ENCODE peak calls at places on chromosomes 11 and 22, in four cellular contexts. One of them, this sample, is unnamed. For H3K36me3, the result is how much of the 10 kb centered on the place peaks cover.

GRCh38 chr22:39496131-39496838 is 5.8 kb upstream of the MIEF1 start:
- DNase-seq in CD4-positive, alpha-beta memory T cell: peak
- DNase-seq in right lobe of liver: peak
- DNase-seq in BJ: no peak
- DNase-seq in this sample: peak

GRCh38 chr11:95850137-95850536 is 59.8 kb downstream of the CEP57 start:
- DNase-seq in right lobe of liver: no peak
- DNase-seq in BJ: no peak
- DNase-seq in CD4-positive, alpha-beta memory T cell: no peak
- DNase-seq in this sample: no peak

GRCh38 chr11:112310414-112310813 is 49.8 kb upstream of the PLET1 start:
- DNase-seq in CD4-positive, alpha-beta memory T cell: no peak
- DNase-seq in right lobe of liver: no peak
- DNase-seq in BJ: no peak
- DNase-seq in this sample: no peak

GRCh38 chr22:45317551-45318167 is 7.9 kb downstream of the FAM118A start:
- DNase-seq in right lobe of liver: no peak
- DNase-seq in CD4-positive, alpha-beta memory T cell: no peak
- DNase-seq in BJ: no peak
- DNase-seq in this sample: peak

GRCh38 chr22:27337676-27338075 is 463.9 kb downstream of the MN1 start:
- DNase-seq in CD4-positive, alpha-beta memory T cell: no peak
- DNase-seq in BJ: no peak
- DNase-seq in right lobe of liver: no peak
- DNase-seq in this sample: no peak

GRCh38 chr11:76980196-76980595 is 54.0 kb upstream of the B3GNT6 start:
- DNase-seq in CD4-positive, alpha-beta memory T cell: no peak
- DNase-seq in BJ: no peak
- DNase-seq in right lobe of liver: no peak
- DNase-seq in this sample: no peak

GRCh38 chr11:73907191-73907590 is 30.4 kb downstream of the PAAF1 start:
- DNase-seq in right lobe of liver: no peak
- DNase-seq in CD4-positive, alpha-beta memory T cell: no peak
- DNase-seq in BJ: no peak
- DNase-seq in this sample: no peak

GRCh38 chr11:100397401-100397800 is 289.7 kb upstream of the ARHGAP42 start:
- DNase-seq in BJ: no peak
- DNase-seq in CD4-positive, alpha-beta memory T cell: no peak
- DNase-seq in right lobe of liver: no peak
- DNase-seq in this sample: no peak

GRCh38 chr22:36966851-36967535 is 52.3 kb downstream of the TST start:
- DNase-seq in BJ: no peak
- DNase-seq in CD4-positive, alpha-beta memory T cell: no peak
- DNase-seq in right lobe of liver: no peak
- DNase-seq in this sample: no peak

GRCh38 chr11:88535916-88536547 is 198.5 kb upstream of the CTSC start:
- DNase-seq in right lobe of liver: no peak
- DNase-seq in CD4-positive, alpha-beta memory T cell: no peak
- DNase-seq in BJ: peak
- DNase-seq in this sample: no peak

GRCh38 chr22:25402501-25403283 is 161.8 kb upstream of the GRK3 start:
- DNase-seq in CD4-positive, alpha-beta memory T cell: no peak
- DNase-seq in BJ: no peak
- DNase-seq in right lobe of liver: peak
- DNase-seq in this sample: no peak

GRCh38 chr22:29733362-29734322 is 13.8 kb downstream of the CABP7 start:
- DNase-seq in BJ: no peak
- DNase-seq in right lobe of liver: no peak
- DNase-seq in CD4-positive, alpha-beta memory T cell: no peak
- DNase-seq in this sample: no peak

GRCh38 chr22:25008666-25009065 is 56.1 kb downstream of the KIAA1671 start:
- DNase-seq in BJ: no peak
- DNase-seq in right lobe of liver: no peak
- DNase-seq in CD4-positive, alpha-beta memory T cell: no peak
- DNase-seq in this sample: no peak

GRCh38 chr11:106733518-106734162 is 284.6 kb downstream of the GUCY1A2 start:
- DNase-seq in right lobe of liver: no peak
- DNase-seq in CD4-positive, alpha-beta memory T cell: no peak
- DNase-seq in BJ: no peak
- DNase-seq in this sample: no peak

GRCh38 chr22:21077884-21078508 is 32.2 kb downstream of the LRRC74B start:
- DNase-seq in BJ: no peak
- DNase-seq in CD4-positive, alpha-beta memory T cell: no peak
- DNase-seq in right lobe of liver: no peak
- DNase-seq in this sample: no peak

GRCh38 chr11:37504066-37504611 is 906.1 kb upstream of the RAG2 start:
- DNase-seq in right lobe of liver: no peak
- DNase-seq in BJ: peak
- DNase-seq in CD4-positive, alpha-beta memory T cell: no peak
- DNase-seq in this sample: no peak

GRCh38 chr11:112834277-112834755 is 126.9 kb upstream of the NCAM1 start:
- DNase-seq in BJ: no peak
- DNase-seq in right lobe of liver: peak
- DNase-seq in CD4-positive, alpha-beta memory T cell: no peak
- DNase-seq in this sample: no peak

GRCh38 chr11:118629761-118630661 is 22.6 kb downstream of the PHLDB1 start:
- DNase-seq in right lobe of liver: no peak
- DNase-seq in BJ: no peak
- DNase-seq in CD4-positive, alpha-beta memory T cell: no peak
- DNase-seq in this sample: peak

GRCh38 chr22:45887202-45888131 is 89.5 kb downstream of the WNT7B start:
- DNase-seq in right lobe of liver: peak
- DNase-seq in BJ: no peak
- DNase-seq in CD4-positive, alpha-beta memory T cell: no peak
- DNase-seq in this sample: peak

GRCh38 chr11:35539781-35540281 is 14.4 kb upstream of the PAMR1 start:
- DNase-seq in CD4-positive, alpha-beta memory T cell: no peak
- DNase-seq in right lobe of liver: no peak
- DNase-seq in BJ: peak
- DNase-seq in this sample: no peak

GRCh38 chr11:117618956-117619355 is 178.1 kb downstream of the DSCAML1 start:
- DNase-seq in CD4-positive, alpha-beta memory T cell: no peak
- DNase-seq in right lobe of liver: no peak
- DNase-seq in BJ: no peak
- DNase-seq in this sample: no peak

GRCh38 chr11:95827661-95828060 is 37.4 kb downstream of the CEP57 start:
- DNase-seq in right lobe of liver: no peak
- DNase-seq in CD4-positive, alpha-beta memory T cell: no peak
- DNase-seq in BJ: no peak
- DNase-seq in this sample: no peak

GRCh38 chr22:36986242-36986821 is 32.9 kb downstream of the TST start:
- DNase-seq in right lobe of liver: no peak
- DNase-seq in CD4-positive, alpha-beta memory T cell: peak
- DNase-seq in BJ: no peak
- DNase-seq in this sample: no peak

GRCh38 chr11:70328556-70328955 is 58.1 kb downstream of the PPFIA1 start:
- DNase-seq in right lobe of liver: no peak
- DNase-seq in BJ: no peak
- DNase-seq in CD4-positive, alpha-beta memory T cell: no peak
- DNase-seq in this sample: no peak

GRCh38 chr11:60389279-60389910 is 6.9 kb upstream of the MS4A14 start:
- DNase-seq in CD4-positive, alpha-beta memory T cell: no peak
- DNase-seq in right lobe of liver: no peak
- DNase-seq in BJ: no peak
- DNase-seq in this sample: no peak

GRCh38 chr11:44823920-44824704 is 97.3 kb downstream of the TSPAN18 start:
- DNase-seq in BJ: no peak
- DNase-seq in right lobe of liver: peak
- DNase-seq in CD4-positive, alpha-beta memory T cell: no peak
- DNase-seq in this sample: no peak

GRCh38 chr11:1288426-1289151 is 20.8 kb downstream of the TOLLIP start:
- DNase-seq in CD4-positive, alpha-beta memory T cell: no peak
- DNase-seq in BJ: no peak
- DNase-seq in right lobe of liver: no peak
- DNase-seq in this sample: peak

GRCh38 chr11:24344222-24344621 is 152.6 kb upstream of the LUZP2 start:
- DNase-seq in BJ: no peak
- DNase-seq in right lobe of liver: no peak
- DNase-seq in CD4-positive, alpha-beta memory T cell: no peak
- DNase-seq in this sample: no peak

GRCh38 chr22:44924724-44925123 is 85.1 kb downstream of the PHF21B start:
- DNase-seq in CD4-positive, alpha-beta memory T cell: no peak
- DNase-seq in BJ: no peak
- DNase-seq in right lobe of liver: no peak
- DNase-seq in this sample: no peak

GRCh38 chr11:27413218-27413617 is 50.2 kb upstream of the CCDC34 start:
- DNase-seq in right lobe of liver: no peak
- DNase-seq in BJ: no peak
- DNase-seq in CD4-positive, alpha-beta memory T cell: no peak
- DNase-seq in this sample: no peak
- H3K4me3 ChIP-seq in right lobe of liver: no peak
- H3K4me3 ChIP-seq in BJ: no peak
- H3K4me3 ChIP-seq in CD4-positive, alpha-beta memory T cell: no peak
- H3K4me3 ChIP-seq in this sample: no peak

DNA sequence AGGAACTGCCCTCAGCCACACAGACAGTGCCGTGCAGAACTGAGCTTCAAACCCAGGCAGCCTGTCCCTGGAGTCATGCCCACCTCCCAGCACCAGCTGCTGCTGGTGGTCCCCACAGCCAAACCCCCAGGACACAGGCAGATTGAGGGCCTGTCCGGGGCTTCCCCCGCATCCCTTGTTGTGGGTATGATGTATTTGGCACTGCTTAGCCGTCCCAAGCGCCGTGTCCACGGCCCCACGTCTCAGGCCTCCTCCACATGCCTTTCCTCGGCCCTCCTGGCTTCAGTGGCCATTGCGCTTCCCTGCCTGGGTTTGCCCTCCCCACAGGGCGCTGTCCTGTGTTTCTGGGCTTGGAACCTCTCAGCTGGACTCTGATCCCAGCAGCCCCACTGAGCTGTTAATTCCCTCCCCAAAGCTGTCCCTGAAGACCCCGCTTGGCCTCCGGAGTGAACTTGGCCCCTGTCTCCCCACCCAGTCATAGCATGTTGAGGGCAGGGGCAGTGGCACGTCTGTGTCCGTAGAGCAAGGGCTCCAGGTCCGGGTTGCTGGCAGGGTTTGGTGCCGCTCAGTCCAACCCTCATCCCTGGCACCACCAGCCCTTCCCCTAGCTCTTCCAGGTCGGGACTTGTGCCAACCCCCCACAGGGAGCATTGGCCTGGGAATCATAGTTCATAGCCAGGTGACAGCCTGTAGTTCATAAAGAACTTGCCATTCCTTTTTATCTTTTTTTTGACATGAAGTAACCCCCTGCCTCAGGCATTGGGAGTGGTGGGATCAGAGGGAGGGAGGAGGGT is 34.5 kb upstream of the TEF start:
- DNase-seq in BJ: no peak
- DNase-seq in CD4-positive, alpha-beta memory T cell: no peak
- DNase-seq in right lobe of liver: peak
- DNase-seq in this sample: peak
- H3K36me3 ChIP-seq in BJ: half or more
- H3K36me3 ChIP-seq in CD4-positive, alpha-beta memory T cell: half or more
- H3K36me3 ChIP-seq in right lobe of liver: half or more
- H3K36me3 ChIP-seq in this sample: half or more

GRCh38 chr11:7536102-7536501 is 22.3 kb downstream of the PPFIBP2 start:
- DNase-seq in BJ: no peak
- DNase-seq in CD4-positive, alpha-beta memory T cell: no peak
- DNase-seq in right lobe of liver: no peak
- DNase-seq in this sample: no peak

GRCh38 chr11:7534030-7534378 is 20.2 kb downstream of the PPFIBP2 start:
- DNase-seq in CD4-positive, alpha-beta memory T cell: no peak
- DNase-seq in right lobe of liver: no peak
- DNase-seq in BJ: no peak
- DNase-seq in this sample: no peak

GRCh38 chr11:7532395-7532794 is 18.6 kb downstream of the PPFIBP2 start:
- DNase-seq in BJ: no peak
- DNase-seq in CD4-positive, alpha-beta memory T cell: no peak
- DNase-seq in right lobe of liver: no peak
- DNase-seq in this sample: no peak

GRCh38 chr11:7531011-7531410 is 17.2 kb downstream of the PPFIBP2 start:
- DNase-seq in CD4-positive, alpha-beta memory T cell: no peak
- DNase-seq in BJ: no peak
- DNase-seq in right lobe of liver: no peak
- DNase-seq in this sample: no peak

DNA sequence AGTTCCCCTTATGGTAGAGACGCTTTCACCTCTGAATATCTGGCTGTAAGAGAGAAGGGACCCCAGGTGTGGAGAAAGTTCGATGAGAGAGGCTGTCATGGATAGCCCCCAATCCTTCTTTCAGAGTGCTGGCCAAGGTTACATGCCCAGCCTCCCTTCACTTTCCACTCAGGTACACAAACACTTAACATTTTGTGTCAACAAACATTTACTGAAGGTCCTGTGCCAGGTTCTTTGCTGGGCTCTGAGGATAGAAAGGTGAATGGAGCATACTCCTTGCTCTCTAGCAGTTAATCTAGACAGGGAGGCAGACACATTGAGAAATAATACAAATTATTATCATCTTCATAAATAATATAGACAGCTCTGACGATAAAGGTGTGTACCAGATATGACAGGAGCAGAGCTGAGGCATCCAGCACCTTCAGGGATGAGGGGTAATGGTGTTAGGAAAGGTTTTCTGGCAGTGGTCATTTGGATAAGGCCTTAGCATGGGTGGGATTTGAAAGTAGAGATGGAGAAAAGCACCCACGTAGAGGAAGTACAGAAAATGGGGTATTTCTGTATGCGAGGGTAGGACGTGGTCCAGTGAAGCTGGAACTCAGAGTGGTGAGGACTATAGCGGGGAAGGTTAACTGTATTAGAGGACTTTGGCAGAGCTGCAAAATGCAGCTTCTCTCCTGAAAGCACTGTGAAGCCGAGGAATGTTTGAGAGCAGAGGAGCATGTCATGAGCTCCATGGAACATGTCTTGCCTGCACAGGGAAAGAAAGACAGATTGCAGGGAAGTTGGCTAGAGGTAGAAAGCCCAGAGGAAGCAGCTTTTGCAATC is 19.6 kb downstream of the PPFIBP2 start:
- DNase-seq in BJ: no peak
- DNase-seq in CD4-positive, alpha-beta memory T cell: no peak
- DNase-seq in right lobe of liver: no peak
- DNase-seq in this sample: no peak
- H3K4me3 ChIP-seq in BJ: no peak
- H3K4me3 ChIP-seq in CD4-positive, alpha-beta memory T cell: no peak
- H3K4me3 ChIP-seq in right lobe of liver: no peak
- H3K4me3 ChIP-seq in this sample: no peak

GRCh38 chr11:47842749-47843148 is 5.4 kb downstream of the NUP160 start:
- DNase-seq in CD4-positive, alpha-beta memory T cell: no peak
- DNase-seq in BJ: no peak
- DNase-seq in right lobe of liver: no peak
- DNase-seq in this sample: no peak
- H3K36me3 ChIP-seq in CD4-positive, alpha-beta memory T cell: under half
- H3K36me3 ChIP-seq in BJ: under half
- H3K36me3 ChIP-seq in right lobe of liver: half or more
- H3K36me3 ChIP-seq in this sample: under half

This sample was measured in upper lobe of left lung.